ENCODE peak calls at places on chromosome 10, in four cellular contexts. One of them, this sample, is unnamed.

GRCh38 chr10:43998021-43998809 is 349.5 kb upstream of the ZNF32 start:
- DNase-seq in bronchial epithelial cell: no peak
- DNase-seq in transverse colon: no peak
- DNase-seq in T-cell: no peak
- DNase-seq in this sample: no peak

GRCh38 chr10:110228066-110228465 is 20.7 kb downstream of the MXI1 start:
- DNase-seq in bronchial epithelial cell: no peak
- DNase-seq in transverse colon: no peak
- DNase-seq in T-cell: no peak
- DNase-seq in this sample: no peak

GRCh38 chr10:43307306-43307705 is 40.4 kb upstream of the RASGEF1A start:
- DNase-seq in bronchial epithelial cell: no peak
- DNase-seq in transverse colon: no peak
- DNase-seq in T-cell: no peak
- DNase-seq in this sample: no peak

GRCh38 chr10:50221470-50221869 is 29.8 kb downstream of the ASAH2 start:
- DNase-seq in bronchial epithelial cell: no peak
- DNase-seq in transverse colon: no peak
- DNase-seq in T-cell: no peak
- DNase-seq in this sample: no peak

GRCh38 chr10:18649364-18649959 is 1.9 kb downstream of the NSUN6 start:
- DNase-seq in bronchial epithelial cell: no peak
- DNase-seq in transverse colon: no peak
- DNase-seq in T-cell: no peak
- DNase-seq in this sample: no peak

GRCh38 chr10:72308320-72308987 is 34.7 kb downstream of the DDIT4 start:
- DNase-seq in bronchial epithelial cell: peak; percentile 85
- DNase-seq in transverse colon: peak; percentile 63
- DNase-seq in T-cell: no peak
- DNase-seq in this sample: no peak

GRCh38 chr10:112202561-112203241 is 19.1 kb upstream of the GPAM start:
- DNase-seq in bronchial epithelial cell: peak; percentile 78
- DNase-seq in transverse colon: no peak
- DNase-seq in T-cell: no peak
- DNase-seq in this sample: no peak

GRCh38 chr10:24680647-24681475 is 42.8 kb downstream of the ARHGAP21 start:
- DNase-seq in bronchial epithelial cell: no peak
- DNase-seq in transverse colon: no peak
- DNase-seq in T-cell: no peak
- DNase-seq in this sample: no peak

GRCh38 chr10:47253651-47254375 is 46.2 kb upstream of the GDF10 start:
- DNase-seq in bronchial epithelial cell: no peak
- DNase-seq in transverse colon: peak; percentile 1
- DNase-seq in T-cell: no peak
- DNase-seq in this sample: no peak

GRCh38 chr10:29749150-29749549 is 114.4 kb upstream of the SVIL start:
- DNase-seq in bronchial epithelial cell: no peak
- DNase-seq in transverse colon: no peak
- DNase-seq in T-cell: no peak
- DNase-seq in this sample: no peak

GRCh38 chr10:4195214-4195613 is 410.2 kb upstream of the KLF6 start:
- DNase-seq in bronchial epithelial cell: peak; percentile 78
- DNase-seq in transverse colon: peak; percentile 40
- DNase-seq in T-cell: no peak
- DNase-seq in this sample: no peak

GRCh38 chr10:14184841-14185500 is 145.8 kb downstream of the FRMD4A start:
- DNase-seq in bronchial epithelial cell: peak; percentile 89
- DNase-seq in transverse colon: peak; percentile 31
- DNase-seq in T-cell: peak; percentile 57
- DNase-seq in this sample: peak; percentile 26

GRCh38 chr10:8921583-8921982 is 867.1 kb downstream of the GATA3 start:
- DNase-seq in bronchial epithelial cell: no peak
- DNase-seq in transverse colon: no peak
- DNase-seq in T-cell: no peak
- DNase-seq in this sample: no peak

GRCh38 chr10:46268076-46268881 is 18.5 kb upstream of the ANTXRL start:
- DNase-seq in bronchial epithelial cell: no peak
- DNase-seq in transverse colon: peak; percentile 29
- DNase-seq in T-cell: peak; percentile 37
- DNase-seq in this sample: no peak

GRCh38 chr10:68334672-68335467 is 2.1 kb upstream of the PBLD start:
- DNase-seq in bronchial epithelial cell: no peak
- DNase-seq in transverse colon: no peak
- DNase-seq in T-cell: no peak
- DNase-seq in this sample: no peak

GRCh38 chr10:59560990-59561389 is 148.7 kb downstream of the SLC16A9 start:
- DNase-seq in bronchial epithelial cell: no peak
- DNase-seq in transverse colon: no peak
- DNase-seq in T-cell: no peak
- DNase-seq in this sample: no peak

GRCh38 chr10:30027057-30028005 is 32.1 kb downstream of the JCAD start:
- DNase-seq in bronchial epithelial cell: peak; percentile 31
- DNase-seq in transverse colon: peak; percentile 68
- DNase-seq in T-cell: peak; percentile 90
- DNase-seq in this sample: peak; percentile 86

GRCh38 chr10:7766241-7766640 is 21.6 kb downstream of the KIN start:
- DNase-seq in bronchial epithelial cell: no peak
- DNase-seq in transverse colon: no peak
- DNase-seq in T-cell: no peak
- DNase-seq in this sample: no peak

GRCh38 chr10:49408437-49409306 is 12.8 kb upstream of the DRGX start:
- DNase-seq in bronchial epithelial cell: peak; percentile 10
- DNase-seq in transverse colon: no peak
- DNase-seq in T-cell: no peak
- DNase-seq in this sample: no peak

GRCh38 chr10:100100651-100101525 is 19.2 kb upstream of the CPN1 start:
- DNase-seq in bronchial epithelial cell: peak; percentile 64
- DNase-seq in transverse colon: no peak
- DNase-seq in T-cell: no peak
- DNase-seq in this sample: no peak

GRCh38 chr10:16809074-16809718 is 8.0 kb downstream of the RSU1 start:
- DNase-seq in bronchial epithelial cell: peak; percentile 30
- DNase-seq in transverse colon: peak; percentile 56
- DNase-seq in T-cell: peak; percentile 27
- DNase-seq in this sample: no peak

GRCh38 chr10:8137726-8138125 is 83.2 kb downstream of the GATA3 start:
- DNase-seq in bronchial epithelial cell: no peak
- DNase-seq in transverse colon: no peak
- DNase-seq in T-cell: peak; percentile 4
- DNase-seq in this sample: peak; percentile 1

GRCh38 chr10:22374489-22375126 is 29.3 kb downstream of the SPAG6 start:
- DNase-seq in bronchial epithelial cell: no peak
- DNase-seq in transverse colon: no peak
- DNase-seq in T-cell: no peak
- DNase-seq in this sample: peak; percentile 26

GRCh38 chr10:29203432-29203831 is 85.4 kb upstream of the LYZL1 start:
- DNase-seq in bronchial epithelial cell: no peak
- DNase-seq in transverse colon: no peak
- DNase-seq in T-cell: no peak
- DNase-seq in this sample: no peak

GRCh38 chr10:58179238-58179637 is 88.5 kb downstream of the IPMK start:
- DNase-seq in bronchial epithelial cell: peak; percentile 66
- DNase-seq in transverse colon: no peak
- DNase-seq in T-cell: no peak
- DNase-seq in this sample: no peak

GRCh38 chr10:124670849-124671248 is 73.3 kb downstream of the FAM53B start:
- DNase-seq in bronchial epithelial cell: no peak
- DNase-seq in transverse colon: no peak
- DNase-seq in T-cell: no peak
- DNase-seq in this sample: no peak

GRCh38 chr10:93515071-93515962 is 18.9 kb downstream of the CEP55 start:
- DNase-seq in bronchial epithelial cell: no peak
- DNase-seq in transverse colon: no peak
- DNase-seq in T-cell: no peak
- DNase-seq in this sample: no peak

GRCh38 chr10:116511365-116511764 is 34.4 kb upstream of the PNLIP start:
- DNase-seq in bronchial epithelial cell: no peak
- DNase-seq in transverse colon: no peak
- DNase-seq in T-cell: no peak
- DNase-seq in this sample: no peak

GRCh38 chr10:78963074-78964034 is 105.4 kb upstream of the ZMIZ1 start:
- DNase-seq in bronchial epithelial cell: no peak
- DNase-seq in transverse colon: no peak
- DNase-seq in T-cell: no peak
- DNase-seq in this sample: no peak

GRCh38 chr10:71421075-71421434 is 24.3 kb downstream of the CDH23 start:
- DNase-seq in bronchial epithelial cell: no peak
- DNase-seq in transverse colon: no peak
- DNase-seq in T-cell: no peak
- DNase-seq in this sample: no peak

GRCh38 chr10:125407000-125407502 is 246.7 kb upstream of the CTBP2 start:
- DNase-seq in bronchial epithelial cell: peak; percentile 99
- DNase-seq in transverse colon: no peak
- DNase-seq in T-cell: no peak
- DNase-seq in this sample: no peak

GRCh38 chr10:103745264-103746247 is 109.8 kb downstream of the SH3PXD2A start:
- DNase-seq in bronchial epithelial cell: peak; percentile 92
- DNase-seq in transverse colon: peak; percentile 28
- DNase-seq in T-cell: no peak
- DNase-seq in this sample: no peak

GRCh38 chr10:35661236-35661635 is 19.1 kb upstream of the FZD8 start:
- DNase-seq in bronchial epithelial cell: no peak
- DNase-seq in transverse colon: no peak
- DNase-seq in T-cell: no peak
- DNase-seq in this sample: no peak

GRCh38 chr10:63722537-63722936 is 201.3 kb downstream of the REEP3 start:
- DNase-seq in bronchial epithelial cell: no peak
- DNase-seq in transverse colon: no peak
- DNase-seq in T-cell: no peak
- DNase-seq in this sample: no peak

GRCh38 chr10:32360241-32360640 is 13.3 kb upstream of the EPC1 start:
- DNase-seq in bronchial epithelial cell: no peak
- DNase-seq in transverse colon: no peak
- DNase-seq in T-cell: no peak
- DNase-seq in this sample: no peak

GRCh38 chr10:59240581-59241183 is 64.2 kb downstream of the PHYHIPL start:
- DNase-seq in bronchial epithelial cell: peak; percentile 38
- DNase-seq in transverse colon: no peak
- DNase-seq in T-cell: no peak
- DNase-seq in this sample: peak; percentile 59

GRCh38 chr10:117339569-117339968 is 35.7 kb downstream of the PDZD8 start:
- DNase-seq in bronchial epithelial cell: peak; percentile 44
- DNase-seq in transverse colon: no peak
- DNase-seq in T-cell: no peak
- DNase-seq in this sample: no peak

GRCh38 chr10:558331-558730 is 131.1 kb downstream of the DIP2C start:
- DNase-seq in bronchial epithelial cell: no peak
- DNase-seq in transverse colon: no peak
- DNase-seq in T-cell: no peak
- DNase-seq in this sample: no peak

GRCh38 chr10:49629286-49629915 is 15.6 kb downstream of the CHAT start:
- DNase-seq in bronchial epithelial cell: no peak
- DNase-seq in transverse colon: no peak
- DNase-seq in T-cell: no peak
- DNase-seq in this sample: no peak

This sample was measured in KG1.